ENCODE peak calls at places on chromosomes 6 and 20, in four cellular contexts. W, P, Q and J are unnamed samples.

GRCh38 chr6:41515995-41516394 is 30.2 kb upstream of the FOXP4 start:
- DNase-seq in Q (no peak), W (no peak), P (no peak), J (no peak)

GRCh38 chr6:17115251-17116089 is 13.6 kb downstream of the STMND1 start:
- DNase-seq in P (no peak), W (no peak), Q (no peak), J (no peak)

GRCh38 chr20:49541733-49542513 is 26.0 kb downstream of the PTGIS start:
- DNase-seq in P (peak), Q (peak), W (no peak), J (no peak)

GRCh38 chr6:41878246-41878645 is 16.9 kb downstream of the USP49 start:
- DNase-seq in Q (no peak), P (no peak), W (no peak), J (no peak)

GRCh38 chr20:46065691-46066090 is 24.1 kb downstream of the NCOA5 start:
- DNase-seq in P (no peak), Q (no peak), W (no peak), J (no peak)

GRCh38 chr6:23245559-23245958 is 676.2 kb downstream of the HDGFL1 start:
- DNase-seq in P (no peak), W (no peak), Q (no peak), J (no peak)

GRCh38 chr6:159935065-159935464 is 33.8 kb upstream of the IGF2R start:
- DNase-seq in Q (no peak), W (no peak), P (no peak), J (no peak)

GRCh38 chr6:78131521-78131920 is 478.7 kb downstream of the MEI4 start:
- DNase-seq in W (no peak), Q (no peak), P (no peak), J (no peak)

GRCh38 chr6:101391772-101392560 is 1.5 kb upstream of the GRIK2 start:
- DNase-seq in P (no peak), Q (no peak), W (no peak), J (no peak)

GRCh38 chr6:127177030-127177928 is 58.8 kb downstream of the RSPO3 start:
- DNase-seq in P (no peak), W (no peak), Q (no peak), J (no peak)

GRCh38 chr6:136962661-136963060 is 40.6 kb downstream of the SLC35D3 start:
- DNase-seq in Q (peak), P (no peak), W (no peak), J (no peak)

GRCh38 chr6:43900560-43901329 is 130.7 kb downstream of the VEGFA start:
- DNase-seq in W (no peak), P (no peak), Q (no peak), J (no peak)

GRCh38 chr20:49775229-49775693 is 37.4 kb upstream of the SLC9A8 start:
- DNase-seq in W (no peak), P (peak), Q (peak), J (no peak)

GRCh38 chr6:79632580-79632979 is 1.5 kb downstream of the SH3BGRL2 start:
- DNase-seq in W (no peak), P (no peak), Q (no peak), J (no peak)

GRCh38 chr6:108117427-108118358 is 43.2 kb upstream of the OSTM1 start:
- DNase-seq in P (no peak), W (no peak), Q (no peak), J (no peak)

GRCh38 chr6:156395276-156395675 is 381.9 kb upstream of the ARID1B start:
- DNase-seq in Q (no peak), W (no peak), P (peak), J (no peak)

GRCh38 chr6:18477301-18477941 is 90.3 kb downstream of the RNF144B start:
- DNase-seq in W (no peak), P (no peak), Q (no peak), J (no peak)

GRCh38 chr6:134551245-134551960 is 233.5 kb upstream of the SGK1 start:
- DNase-seq in Q (no peak), W (no peak), P (no peak), J (no peak)

GRCh38 chr20:4344660-4345059 is 329.3 kb upstream of the RNF24 start:
- DNase-seq in W (no peak), P (no peak), Q (no peak), J (no peak)

GRCh38 chr6:83758533-83758932 is 49.6 kb upstream of the SNAP91 start:
- DNase-seq in Q (no peak), P (no peak), W (no peak), J (no peak)

DNA sequence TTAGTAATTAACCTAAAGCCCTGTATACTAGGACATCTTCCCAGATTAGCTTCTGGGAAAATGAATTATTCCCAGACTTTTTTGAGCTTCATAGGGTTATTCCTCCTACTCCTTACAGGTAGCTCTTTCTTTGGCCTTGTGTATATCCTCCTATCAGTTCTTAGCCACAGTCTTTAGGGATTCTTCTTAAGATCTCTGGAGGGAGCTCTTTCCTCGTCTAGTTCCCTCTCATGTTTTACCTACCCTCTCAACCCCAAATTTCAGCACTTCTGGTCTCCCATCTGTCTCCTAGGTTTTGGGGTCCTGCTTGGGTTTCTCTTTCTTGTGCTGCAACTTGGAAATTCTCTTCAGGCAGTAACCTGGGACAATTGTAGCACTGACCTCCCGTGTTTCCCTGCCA is 46.4 kb upstream of the SLC35B3 start:
- DNase-seq in P (no peak), W (no peak), Q (no peak), J (no peak)
- TF ChIP-seq CTCF in P (no peak), W (peak), Q (peak), J (peak)

DNA sequence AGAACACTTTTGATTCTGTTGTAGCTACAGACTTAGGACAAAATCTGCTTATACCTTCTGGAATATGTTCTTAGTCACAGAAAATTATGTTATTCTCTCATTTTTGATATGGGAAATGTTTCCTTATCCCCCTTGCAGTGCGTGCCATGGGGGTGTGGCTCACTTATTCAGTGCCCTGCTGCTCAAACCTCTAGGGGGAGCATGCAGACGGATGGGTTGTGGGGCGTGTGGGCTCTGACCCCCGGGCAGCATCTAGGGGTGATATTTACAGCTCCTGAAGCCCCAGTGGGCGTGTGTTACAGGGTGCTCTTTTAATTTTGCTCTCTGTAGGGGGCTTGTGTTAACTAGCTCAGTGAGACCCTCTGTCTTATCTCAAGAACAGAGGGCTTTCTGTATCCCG is 61.3 kb upstream of the FERMT1 start:
- DNase-seq in P (no peak), W (no peak), Q (no peak), J (no peak)
- TF ChIP-seq CTCF in P (no peak), W (no peak), Q (no peak), J (peak)

GRCh38 chr6:135782517-135782916 is 69.0 kb upstream of the PDE7B start:
- DNase-seq in W (no peak), Q (no peak), P (no peak), J (no peak)
- TF ChIP-seq CTCF in W (no peak), Q (no peak), P (no peak), J (no peak)

GRCh38 chr20:44886276-44886671 is 769 bp downstream of the YWHAB start:
- DNase-seq in P (no peak), Q (no peak), W (no peak), J (no peak)
- TF ChIP-seq CTCF in P (no peak), Q (no peak), W (no peak), J (no peak)

GRCh38 chr6:34249469-34250370 is 914 bp upstream of the SMIM29 start:
- DNase-seq in Q (no peak), P (no peak), W (no peak), J (peak)

GRCh38 chr6:34246563-34247391 is 2.0 kb downstream of the SMIM29 start:
- DNase-seq in P (no peak), Q (peak), W (no peak), J (no peak)

GRCh38 chr6:34248198-34248726 is 544 bp downstream of the SMIM29 start:
- DNase-seq in P (no peak), W (no peak), Q (peak), J (no peak)

GRCh38 chr6:34247481-34248197 is 1.2 kb downstream of the SMIM29 start:
- DNase-seq in Q (no peak), W (no peak), P (no peak), J (no peak)

GRCh38 chr6:34248727-34249468 is at the start of gene SMIM29:
- DNase-seq in Q (peak), P (peak), W (peak), J (no peak)
- TF ChIP-seq CTCF in Q (peak), P (no peak), W (peak), J (peak)

GRCh38 chr6:34973547-34974248 is 84.6 kb downstream of the ANKS1A start:
- DNase-seq in Q (no peak), P (no peak), W (no peak), J (no peak)
- TF ChIP-seq CTCF in Q (peak), P (no peak), W (no peak), J (peak)

DNA sequence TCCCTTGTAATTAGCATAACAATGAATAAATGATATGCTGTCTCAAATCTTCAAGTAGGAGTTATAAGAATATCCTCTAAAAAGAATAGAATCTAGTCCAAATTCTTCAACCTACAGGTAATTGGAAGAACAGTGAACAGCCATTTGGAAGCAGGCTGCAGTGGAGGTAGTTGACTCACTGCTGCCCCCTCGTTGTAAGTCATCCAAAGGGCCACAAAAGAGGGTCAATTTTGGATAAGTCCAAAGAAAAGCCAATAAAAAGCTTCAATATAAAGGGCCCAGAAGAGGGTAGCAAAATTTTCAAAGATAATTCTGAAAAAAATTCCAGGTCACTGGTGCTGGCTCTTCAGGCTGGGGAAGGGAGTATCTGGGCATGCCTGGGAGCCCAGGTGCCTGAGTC is 60.8 kb upstream of the SSTR4 start:
- DNase-seq in Q (no peak), W (no peak), P (no peak), J (no peak)
- TF ChIP-seq CTCF in Q (peak), W (peak), P (no peak), J (peak)

DNA sequence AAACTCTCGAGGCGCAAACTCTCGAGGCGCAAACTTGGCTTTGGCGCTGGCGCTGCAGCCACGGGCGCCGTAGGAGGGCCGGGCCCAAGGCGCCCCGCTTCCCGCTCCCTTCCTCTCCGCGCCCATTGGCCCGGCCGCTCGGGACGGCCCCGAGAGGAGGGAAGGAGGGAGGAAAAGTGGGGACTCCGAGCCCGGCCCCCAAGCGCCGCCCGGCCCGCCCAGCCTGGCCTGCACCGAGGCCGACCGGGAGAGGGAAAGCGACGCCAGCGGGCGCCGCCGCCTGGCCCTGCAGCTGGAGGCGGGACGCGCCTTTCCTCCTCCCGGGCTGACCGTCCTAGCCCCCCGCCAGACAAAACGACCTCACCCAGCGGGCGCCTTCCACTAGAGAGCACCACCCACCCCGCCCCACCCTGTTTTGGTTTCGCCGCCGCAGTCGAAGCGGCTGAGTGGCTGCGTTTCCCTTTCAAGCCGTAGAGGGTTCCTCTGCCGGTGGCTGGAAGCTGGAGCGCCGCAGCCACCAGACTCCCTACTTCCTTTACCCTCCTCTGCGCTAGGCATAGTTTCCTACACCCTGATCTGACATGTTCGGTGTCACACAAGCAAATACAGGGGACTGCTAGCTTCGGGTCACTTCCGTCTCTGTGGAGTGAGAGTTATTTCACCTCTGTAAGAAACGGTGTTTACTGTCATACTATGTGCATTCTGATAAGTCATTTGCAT is at the start of gene MBOAT1:
- DNase-seq in Q (peak), W (peak), P (peak), J (peak)
- TF ChIP-seq CTCF in Q (peak), W (peak), P (no peak), J (peak)